ENCODE peak calls at places on chromosomes 4 and X, in ten cellular contexts. One of them, this sample, is unnamed.

GRCh38 chrX:129959493-129959832 is 23.0 kb upstream of the BCORL1 start:
- DNase-seq in breast epithelium: no peak
- DNase-seq in left ventricle myocardium superior: peak; percentile 42
- DNase-seq in posterior vena cava: no peak
- DNase-seq in activated gamma-delta T cell treated with Interleukin-2 at 50 U/mL for 16 hours: no peak
- DNase-seq in NCI-H2227 treated with DMSO at 0.1 percent for 48 hours: peak; percentile 59
- DNase-seq in iris pigment epithelial cell: peak; percentile 39
- DNase-seq in SIG-M5: no peak
- DNase-seq in pulmonary artery endothelial cell: no peak
- DNase-seq in T-helper 2 cell: no peak
- DNase-seq in this sample: no peak

GRCh38 chr4:122602277-122603142 is 18.4 kb downstream of the IL21 start:
- DNase-seq in T-helper 2 cell: peak; percentile 52
- DNase-seq in pulmonary artery endothelial cell: no peak
- DNase-seq in breast epithelium: no peak
- DNase-seq in NCI-H2227 treated with DMSO at 0.1 percent for 48 hours: no peak
- DNase-seq in iris pigment epithelial cell: peak; percentile 62
- DNase-seq in SIG-M5: no peak
- DNase-seq in activated gamma-delta T cell treated with Interleukin-2 at 50 U/mL for 16 hours: no peak
- DNase-seq in left ventricle myocardium superior: no peak
- DNase-seq in posterior vena cava: no peak
- DNase-seq in this sample: no peak

GRCh38 chr4:8132947-8133705 is 25.5 kb downstream of the ABLIM2 start:
- DNase-seq in posterior vena cava: no peak
- DNase-seq in NCI-H2227 treated with DMSO at 0.1 percent for 48 hours: no peak
- DNase-seq in SIG-M5: no peak
- DNase-seq in breast epithelium: no peak
- DNase-seq in activated gamma-delta T cell treated with Interleukin-2 at 50 U/mL for 16 hours: no peak
- DNase-seq in T-helper 2 cell: no peak
- DNase-seq in iris pigment epithelial cell: no peak
- DNase-seq in pulmonary artery endothelial cell: no peak
- DNase-seq in left ventricle myocardium superior: no peak
- DNase-seq in this sample: no peak

GRCh38 chr4:98468744-98469143 is 189.7 kb downstream of the TSPAN5 start:
- DNase-seq in NCI-H2227 treated with DMSO at 0.1 percent for 48 hours: no peak
- DNase-seq in T-helper 2 cell: no peak
- DNase-seq in pulmonary artery endothelial cell: peak; percentile 37
- DNase-seq in activated gamma-delta T cell treated with Interleukin-2 at 50 U/mL for 16 hours: no peak
- DNase-seq in left ventricle myocardium superior: peak; percentile 55
- DNase-seq in posterior vena cava: no peak
- DNase-seq in breast epithelium: peak; percentile 27
- DNase-seq in SIG-M5: no peak
- DNase-seq in iris pigment epithelial cell: peak; percentile 70
- DNase-seq in this sample: no peak

GRCh38 chr4:8297141-8297601 is 27.6 kb downstream of the HTRA3 start:
- DNase-seq in breast epithelium: no peak
- DNase-seq in posterior vena cava: peak; percentile 68
- DNase-seq in activated gamma-delta T cell treated with Interleukin-2 at 50 U/mL for 16 hours: no peak
- DNase-seq in left ventricle myocardium superior: no peak
- DNase-seq in iris pigment epithelial cell: no peak
- DNase-seq in pulmonary artery endothelial cell: no peak
- DNase-seq in T-helper 2 cell: no peak
- DNase-seq in SIG-M5: no peak
- DNase-seq in NCI-H2227 treated with DMSO at 0.1 percent for 48 hours: no peak
- DNase-seq in this sample: no peak

GRCh38 chr4:2063557-2064275 is 4.6 kb downstream of the NAT8L start:
- DNase-seq in activated gamma-delta T cell treated with Interleukin-2 at 50 U/mL for 16 hours: no peak
- DNase-seq in posterior vena cava: peak; percentile 78
- DNase-seq in iris pigment epithelial cell: no peak
- DNase-seq in SIG-M5: no peak
- DNase-seq in T-helper 2 cell: no peak
- DNase-seq in NCI-H2227 treated with DMSO at 0.1 percent for 48 hours: no peak
- DNase-seq in pulmonary artery endothelial cell: no peak
- DNase-seq in left ventricle myocardium superior: peak; percentile 25
- DNase-seq in breast epithelium: no peak
- DNase-seq in this sample: no peak

GRCh38 chrX:39361736-39362135 is 560.5 kb downstream of the MID1IP1 start:
- DNase-seq in T-helper 2 cell: no peak
- DNase-seq in activated gamma-delta T cell treated with Interleukin-2 at 50 U/mL for 16 hours: no peak
- DNase-seq in SIG-M5: no peak
- DNase-seq in iris pigment epithelial cell: no peak
- DNase-seq in left ventricle myocardium superior: no peak
- DNase-seq in pulmonary artery endothelial cell: no peak
- DNase-seq in posterior vena cava: no peak
- DNase-seq in NCI-H2227 treated with DMSO at 0.1 percent for 48 hours: no peak
- DNase-seq in breast epithelium: no peak
- DNase-seq in this sample: no peak

GRCh38 chr4:45931151-45931550 is 192.7 kb downstream of the GABRG1 start:
- DNase-seq in left ventricle myocardium superior: no peak
- DNase-seq in posterior vena cava: no peak
- DNase-seq in iris pigment epithelial cell: no peak
- DNase-seq in SIG-M5: no peak
- DNase-seq in breast epithelium: no peak
- DNase-seq in pulmonary artery endothelial cell: no peak
- DNase-seq in T-helper 2 cell: no peak
- DNase-seq in NCI-H2227 treated with DMSO at 0.1 percent for 48 hours: no peak
- DNase-seq in activated gamma-delta T cell treated with Interleukin-2 at 50 U/mL for 16 hours: no peak
- DNase-seq in this sample: no peak

GRCh38 chrX:43139645-43140044 is 361.7 kb upstream of the PPP1R2C start:
- DNase-seq in breast epithelium: no peak
- DNase-seq in left ventricle myocardium superior: no peak
- DNase-seq in posterior vena cava: no peak
- DNase-seq in T-helper 2 cell: no peak
- DNase-seq in NCI-H2227 treated with DMSO at 0.1 percent for 48 hours: no peak
- DNase-seq in SIG-M5: no peak
- DNase-seq in iris pigment epithelial cell: no peak
- DNase-seq in pulmonary artery endothelial cell: no peak
- DNase-seq in activated gamma-delta T cell treated with Interleukin-2 at 50 U/mL for 16 hours: no peak
- DNase-seq in this sample: no peak

GRCh38 chr4:153616005-153616555 is 68.0 kb upstream of the TLR2 start:
- DNase-seq in breast epithelium: no peak
- DNase-seq in NCI-H2227 treated with DMSO at 0.1 percent for 48 hours: no peak
- DNase-seq in posterior vena cava: no peak
- DNase-seq in activated gamma-delta T cell treated with Interleukin-2 at 50 U/mL for 16 hours: no peak
- DNase-seq in pulmonary artery endothelial cell: no peak
- DNase-seq in left ventricle myocardium superior: no peak
- DNase-seq in T-helper 2 cell: peak; percentile 50
- DNase-seq in SIG-M5: no peak
- DNase-seq in iris pigment epithelial cell: peak; percentile 30
- DNase-seq in this sample: no peak

GRCh38 chrX:19990225-19990518 is 689 bp downstream of the BCLAF3 start:
- DNase-seq in NCI-H2227 treated with DMSO at 0.1 percent for 48 hours: peak; percentile 33
- DNase-seq in activated gamma-delta T cell treated with Interleukin-2 at 50 U/mL for 16 hours: no peak
- DNase-seq in SIG-M5: no peak
- DNase-seq in left ventricle myocardium superior: no peak
- DNase-seq in iris pigment epithelial cell: peak; percentile 5
- DNase-seq in breast epithelium: no peak
- DNase-seq in posterior vena cava: no peak
- DNase-seq in T-helper 2 cell: no peak
- DNase-seq in pulmonary artery endothelial cell: no peak
- DNase-seq in this sample: no peak

GRCh38 chr4:24971192-24971591 is 58.4 kb upstream of the CCDC149 start:
- DNase-seq in posterior vena cava: no peak
- DNase-seq in SIG-M5: no peak
- DNase-seq in left ventricle myocardium superior: no peak
- DNase-seq in iris pigment epithelial cell: no peak
- DNase-seq in breast epithelium: no peak
- DNase-seq in pulmonary artery endothelial cell: no peak
- DNase-seq in activated gamma-delta T cell treated with Interleukin-2 at 50 U/mL for 16 hours: no peak
- DNase-seq in T-helper 2 cell: no peak
- DNase-seq in NCI-H2227 treated with DMSO at 0.1 percent for 48 hours: no peak
- DNase-seq in this sample: no peak

GRCh38 chr4:124178449-124179021 is 534.0 kb downstream of the ANKRD50 start:
- DNase-seq in posterior vena cava: no peak
- DNase-seq in left ventricle myocardium superior: no peak
- DNase-seq in SIG-M5: no peak
- DNase-seq in pulmonary artery endothelial cell: no peak
- DNase-seq in activated gamma-delta T cell treated with Interleukin-2 at 50 U/mL for 16 hours: no peak
- DNase-seq in breast epithelium: no peak
- DNase-seq in T-helper 2 cell: no peak
- DNase-seq in iris pigment epithelial cell: peak; percentile 55
- DNase-seq in NCI-H2227 treated with DMSO at 0.1 percent for 48 hours: no peak
- DNase-seq in this sample: no peak

GRCh38 chr4:118833192-118833820 is 2.6 kb downstream of the SEC24D start:
- DNase-seq in pulmonary artery endothelial cell: no peak
- DNase-seq in iris pigment epithelial cell: no peak
- DNase-seq in activated gamma-delta T cell treated with Interleukin-2 at 50 U/mL for 16 hours: no peak
- DNase-seq in breast epithelium: no peak
- DNase-seq in NCI-H2227 treated with DMSO at 0.1 percent for 48 hours: no peak
- DNase-seq in posterior vena cava: no peak
- DNase-seq in SIG-M5: no peak
- DNase-seq in T-helper 2 cell: no peak
- DNase-seq in left ventricle myocardium superior: no peak
- DNase-seq in this sample: no peak

GRCh38 chr4:77695769-77696168 is 90.1 kb downstream of the CXCL13 start:
- DNase-seq in pulmonary artery endothelial cell: peak; percentile 64
- DNase-seq in breast epithelium: no peak
- DNase-seq in SIG-M5: no peak
- DNase-seq in posterior vena cava: no peak
- DNase-seq in left ventricle myocardium superior: no peak
- DNase-seq in NCI-H2227 treated with DMSO at 0.1 percent for 48 hours: no peak
- DNase-seq in activated gamma-delta T cell treated with Interleukin-2 at 50 U/mL for 16 hours: no peak
- DNase-seq in T-helper 2 cell: no peak
- DNase-seq in iris pigment epithelial cell: peak; percentile 97
- DNase-seq in this sample: no peak

GRCh38 chr4:1601533-1601835 is 82.6 kb downstream of the FAM53A start:
- DNase-seq in NCI-H2227 treated with DMSO at 0.1 percent for 48 hours: no peak
- DNase-seq in SIG-M5: no peak
- DNase-seq in left ventricle myocardium superior: no peak
- DNase-seq in breast epithelium: no peak
- DNase-seq in iris pigment epithelial cell: no peak
- DNase-seq in T-helper 2 cell: no peak
- DNase-seq in posterior vena cava: peak; percentile 42
- DNase-seq in activated gamma-delta T cell treated with Interleukin-2 at 50 U/mL for 16 hours: no peak
- DNase-seq in pulmonary artery endothelial cell: no peak
- DNase-seq in this sample: no peak

GRCh38 chrX:39318497-39319343 is 517.5 kb downstream of the MID1IP1 start:
- DNase-seq in breast epithelium: no peak
- DNase-seq in T-helper 2 cell: no peak
- DNase-seq in SIG-M5: no peak
- DNase-seq in iris pigment epithelial cell: no peak
- DNase-seq in NCI-H2227 treated with DMSO at 0.1 percent for 48 hours: no peak
- DNase-seq in left ventricle myocardium superior: peak; percentile 27
- DNase-seq in activated gamma-delta T cell treated with Interleukin-2 at 50 U/mL for 16 hours: no peak
- DNase-seq in pulmonary artery endothelial cell: no peak
- DNase-seq in posterior vena cava: no peak
- DNase-seq in this sample: no peak

GRCh38 chr4:37922323-37922722 is 31.4 kb downstream of the TBC1D1 start:
- DNase-seq in iris pigment epithelial cell: peak; percentile 77
- DNase-seq in SIG-M5: no peak
- DNase-seq in breast epithelium: no peak
- DNase-seq in posterior vena cava: no peak
- DNase-seq in pulmonary artery endothelial cell: no peak
- DNase-seq in NCI-H2227 treated with DMSO at 0.1 percent for 48 hours: no peak
- DNase-seq in activated gamma-delta T cell treated with Interleukin-2 at 50 U/mL for 16 hours: no peak
- DNase-seq in T-helper 2 cell: no peak
- DNase-seq in left ventricle myocardium superior: no peak
- DNase-seq in this sample: no peak

GRCh38 chrX:24020280-24020876 is 6.6 kb downstream of the KLHL15 start:
- DNase-seq in iris pigment epithelial cell: peak; percentile 5
- DNase-seq in breast epithelium: no peak
- DNase-seq in SIG-M5: no peak
- DNase-seq in NCI-H2227 treated with DMSO at 0.1 percent for 48 hours: no peak
- DNase-seq in activated gamma-delta T cell treated with Interleukin-2 at 50 U/mL for 16 hours: no peak
- DNase-seq in left ventricle myocardium superior: no peak
- DNase-seq in posterior vena cava: no peak
- DNase-seq in pulmonary artery endothelial cell: no peak
- DNase-seq in T-helper 2 cell: no peak
- DNase-seq in this sample: no peak

GRCh38 chr4:77052352-77052751 is 23.4 kb downstream of the CCNI start:
- DNase-seq in posterior vena cava: no peak
- DNase-seq in breast epithelium: no peak
- DNase-seq in pulmonary artery endothelial cell: no peak
- DNase-seq in iris pigment epithelial cell: peak; percentile 75
- DNase-seq in T-helper 2 cell: peak; percentile 40
- DNase-seq in left ventricle myocardium superior: no peak
- DNase-seq in NCI-H2227 treated with DMSO at 0.1 percent for 48 hours: no peak
- DNase-seq in SIG-M5: no peak
- DNase-seq in activated gamma-delta T cell treated with Interleukin-2 at 50 U/mL for 16 hours: peak; percentile 58
- DNase-seq in this sample: peak; percentile 55

GRCh38 chrX:131752493-131753198 is 208.8 kb downstream of the OR13H1 start:
- DNase-seq in breast epithelium: peak; percentile 81
- DNase-seq in iris pigment epithelial cell: peak; percentile 70
- DNase-seq in T-helper 2 cell: no peak
- DNase-seq in left ventricle myocardium superior: no peak
- DNase-seq in SIG-M5: no peak
- DNase-seq in posterior vena cava: peak; percentile 86
- DNase-seq in activated gamma-delta T cell treated with Interleukin-2 at 50 U/mL for 16 hours: peak; percentile 75
- DNase-seq in NCI-H2227 treated with DMSO at 0.1 percent for 48 hours: no peak
- DNase-seq in pulmonary artery endothelial cell: peak; percentile 56
- DNase-seq in this sample: no peak

GRCh38 chr4:85092536-85092935 is 126.0 kb upstream of the WDFY3 start:
- DNase-seq in pulmonary artery endothelial cell: no peak
- DNase-seq in T-helper 2 cell: no peak
- DNase-seq in activated gamma-delta T cell treated with Interleukin-2 at 50 U/mL for 16 hours: no peak
- DNase-seq in iris pigment epithelial cell: no peak
- DNase-seq in posterior vena cava: no peak
- DNase-seq in SIG-M5: no peak
- DNase-seq in breast epithelium: no peak
- DNase-seq in left ventricle myocardium superior: no peak
- DNase-seq in NCI-H2227 treated with DMSO at 0.1 percent for 48 hours: no peak
- DNase-seq in this sample: no peak

GRCh38 chr4:101835121-101835904 is 44.8 kb downstream of the BANK1 start:
- DNase-seq in activated gamma-delta T cell treated with Interleukin-2 at 50 U/mL for 16 hours: no peak
- DNase-seq in pulmonary artery endothelial cell: no peak
- DNase-seq in T-helper 2 cell: no peak
- DNase-seq in NCI-H2227 treated with DMSO at 0.1 percent for 48 hours: no peak
- DNase-seq in iris pigment epithelial cell: peak; percentile 77
- DNase-seq in posterior vena cava: no peak
- DNase-seq in SIG-M5: no peak
- DNase-seq in left ventricle myocardium superior: no peak
- DNase-seq in breast epithelium: no peak
- DNase-seq in this sample: no peak

GRCh38 chr4:173793937-173794510 is 264.0 kb upstream of the HAND2 start:
- DNase-seq in iris pigment epithelial cell: peak; percentile 71
- DNase-seq in SIG-M5: no peak
- DNase-seq in NCI-H2227 treated with DMSO at 0.1 percent for 48 hours: no peak
- DNase-seq in pulmonary artery endothelial cell: no peak
- DNase-seq in posterior vena cava: no peak
- DNase-seq in left ventricle myocardium superior: no peak
- DNase-seq in activated gamma-delta T cell treated with Interleukin-2 at 50 U/mL for 16 hours: no peak
- DNase-seq in breast epithelium: no peak
- DNase-seq in T-helper 2 cell: no peak
- DNase-seq in this sample: no peak

GRCh38 chrX:104854188-104854587 is 288.2 kb downstream of the IL1RAPL2 start:
- DNase-seq in activated gamma-delta T cell treated with Interleukin-2 at 50 U/mL for 16 hours: no peak
- DNase-seq in pulmonary artery endothelial cell: no peak
- DNase-seq in T-helper 2 cell: no peak
- DNase-seq in breast epithelium: no peak
- DNase-seq in SIG-M5: no peak
- DNase-seq in left ventricle myocardium superior: no peak
- DNase-seq in iris pigment epithelial cell: peak; percentile 17
- DNase-seq in NCI-H2227 treated with DMSO at 0.1 percent for 48 hours: no peak
- DNase-seq in posterior vena cava: no peak
- DNase-seq in this sample: no peak

GRCh38 chr4:121156822-121157769 is 7.0 kb downstream of the TNIP3 start:
- DNase-seq in breast epithelium: no peak
- DNase-seq in posterior vena cava: peak; percentile 78
- DNase-seq in iris pigment epithelial cell: no peak
- DNase-seq in SIG-M5: no peak
- DNase-seq in activated gamma-delta T cell treated with Interleukin-2 at 50 U/mL for 16 hours: peak; percentile 32
- DNase-seq in T-helper 2 cell: peak; percentile 32
- DNase-seq in left ventricle myocardium superior: peak; percentile 37
- DNase-seq in pulmonary artery endothelial cell: no peak
- DNase-seq in NCI-H2227 treated with DMSO at 0.1 percent for 48 hours: no peak
- DNase-seq in this sample: peak; percentile 25

This sample was measured in effector CD8-positive, alpha-beta T cell.